ENCODE peak calls at places on chromosomes 3 and 15, in nine cellular contexts. S is OCI-LY7; U is fibroblast of mammary gland; J is Peyer's patch; X is activated B cell treated with CpG ODN at 0.5 μM for 24 hours; I is epithelial cell of proximal tubule; V is CD4-positive, alpha-beta T cell; B is body of pancreas; A is upper lobe of right lung. R is an unnamed sample.

GRCh38 chr3:10273697-10274305 is 18.9 kb downstream of the GHRL start:
- DNase-seq in S (no peak), U (peak), J (no peak), X (no peak), I (no peak), V (no peak), B (no peak), A (no peak), R (no peak)

GRCh38 chr3:42829628-42830436 is 20.6 kb downstream of the ACKR2 start:
- DNase-seq in S (no peak), U (no peak), J (no peak), X (no peak), I (no peak), V (no peak), B (no peak), A (no peak), R (no peak)

GRCh38 chr3:119433613-119434325 is 29.6 kb downstream of the TMEM39A start:
- DNase-seq in S (no peak), U (no peak), J (no peak), X (no peak), I (no peak), V (no peak), B (no peak), A (no peak), R (no peak)

GRCh38 chr3:71916747-71917369 is 131.9 kb upstream of the PROK2 start:
- DNase-seq in S (no peak), U (peak), J (no peak), X (no peak), I (no peak), V (no peak), B (no peak), A (no peak), R (no peak)

GRCh38 chr3:150497956-150498355 is 48.3 kb downstream of the SERP1 start:
- DNase-seq in S (no peak), U (peak), J (no peak), X (no peak), I (no peak), V (no peak), B (no peak), A (no peak), R (no peak)

GRCh38 chr3:188323067-188323842 is 169.3 kb downstream of the LPP start:
- DNase-seq in S (no peak), U (no peak), J (no peak), X (no peak), I (no peak), V (no peak), B (no peak), A (no peak), R (no peak)

GRCh38 chr3:122415104-122415744 is 638 bp downstream of the WDR5B start:
- DNase-seq in S (peak), U (peak), J (peak), X (peak), I (peak), V (peak), B (peak), A (no peak), R (peak)

GRCh38 chr15:23069496-23070166 is 30.3 kb upstream of the TUBGCP5 start:
- DNase-seq in S (no peak), U (no peak), J (no peak), X (no peak), I (no peak), V (no peak), B (no peak), A (no peak), R (no peak)

GRCh38 chr3:143783856-143784370 is 64.4 kb downstream of the SLC9A9 start:
- DNase-seq in S (no peak), U (no peak), J (no peak), X (no peak), I (no peak), V (no peak), B (no peak), A (no peak), R (no peak)

GRCh38 chr15:25658560-25658959 is 204.6 kb downstream of the ATP10A start:
- DNase-seq in S (no peak), U (no peak), J (no peak), X (no peak), I (no peak), V (no peak), B (no peak), A (peak), R (no peak)

GRCh38 chr15:66066439-66066838 is 187.1 kb downstream of the MEGF11 start:
- DNase-seq in S (no peak), U (no peak), J (no peak), X (no peak), I (no peak), V (no peak), B (no peak), A (no peak), R (no peak)

GRCh38 chr15:41561104-41561776 is 2.2 kb downstream of the TYRO3 start:
- DNase-seq in S (no peak), U (no peak), J (no peak), X (no peak), I (no peak), V (no peak), B (no peak), A (no peak), R (no peak)

GRCh38 chr3:185069583-185070030 is 83.3 kb downstream of the C3orf70 start:
- DNase-seq in S (no peak), U (no peak), J (no peak), X (no peak), I (no peak), V (no peak), B (no peak), A (no peak), R (no peak)

GRCh38 chr3:126348308-126348920 is 8.8 kb downstream of the KLF15 start:
- DNase-seq in S (no peak), U (peak), J (no peak), X (no peak), I (no peak), V (no peak), B (no peak), A (no peak), R (no peak)
- TF ChIP-seq CTCF in S (peak), U (peak), J (no peak), X (no peak), I (peak), V (no peak), B (no peak), A (peak), R (peak)

GRCh38 chr3:51535146-51536019 is 3.1 kb upstream of the RAD54L2 start:
- DNase-seq in S (no peak), U (no peak), J (no peak), X (no peak), I (no peak), V (no peak), B (no peak), A (no peak), R (no peak)

GRCh38 chr3:51539291-51539891 is 872 bp downstream of the RAD54L2 start:
- DNase-seq in S (peak), U (peak), J (no peak), X (peak), I (peak), V (peak), B (peak), A (no peak), R (peak)

GRCh38 chr3:51538115-51538458 is 432 bp upstream of the RAD54L2 start:
- DNase-seq in S (peak), U (peak), J (no peak), X (no peak), I (no peak), V (peak), B (no peak), A (no peak), R (no peak)

GRCh38 chr3:51544011-51544775 is 5.7 kb downstream of the RAD54L2 start:
- DNase-seq in S (no peak), U (peak), J (no peak), X (no peak), I (peak), V (no peak), B (no peak), A (no peak), R (no peak)

DNA sequence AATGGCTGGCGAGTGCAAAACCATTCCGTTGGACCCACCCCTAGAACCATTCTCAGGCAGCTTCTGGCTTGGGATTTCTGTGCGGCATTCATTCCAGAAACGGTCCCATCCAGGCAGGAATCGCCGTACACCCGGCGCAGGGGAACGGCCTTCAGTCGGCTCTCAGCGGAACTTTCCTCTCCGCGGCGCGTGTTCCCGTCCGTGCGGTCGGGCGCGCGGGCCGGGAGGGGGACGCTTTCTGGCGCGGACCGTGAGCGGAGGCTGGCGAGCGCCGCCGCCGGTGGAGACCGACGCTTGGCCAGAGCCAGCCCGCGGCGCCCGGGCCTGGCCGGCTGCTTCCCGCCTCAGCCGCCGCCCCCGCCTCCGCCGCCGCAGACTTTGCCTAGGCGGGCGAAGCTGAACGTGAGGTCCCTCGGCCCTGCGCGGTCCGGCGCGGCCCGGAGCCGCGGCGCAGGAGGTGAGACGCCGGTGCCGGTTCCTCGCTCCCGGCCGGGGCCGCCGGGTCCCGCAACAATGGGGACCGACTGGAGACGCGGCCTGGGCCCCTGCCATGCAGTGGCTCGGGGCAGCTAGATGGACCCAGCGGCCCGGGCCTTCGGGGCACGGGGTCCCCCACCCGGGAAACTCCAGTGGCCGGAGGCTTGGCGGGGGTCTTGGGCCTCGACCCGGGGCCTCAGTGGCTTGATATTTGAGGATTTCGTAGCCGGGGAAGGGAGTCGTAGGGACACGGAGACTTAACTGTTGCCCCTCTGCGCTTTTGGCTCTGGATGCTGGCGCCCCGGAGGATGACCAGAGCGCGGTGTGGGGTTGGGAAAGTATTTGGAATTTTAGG is at the start of gene RAD54L2:
- DNase-seq in S (peak), U (peak), J (peak), X (peak), I (no peak), V (peak), B (peak), A (peak), R (peak)
- TF ChIP-seq CTCF in S (peak), U (no peak), J (peak), X (no peak), I (no peak), V (no peak), B (peak), A (peak), R (no peak)

GRCh38 chr3:166425900-166426611 is 588.8 kb upstream of the BCHE start:
- DNase-seq in S (no peak), U (no peak), J (no peak), X (no peak), I (no peak), V (no peak), B (no peak), A (no peak), R (no peak)
- TF ChIP-seq CTCF in S (no peak), U (no peak), J (no peak), X (no peak), I (peak), V (no peak), B (no peak), A (no peak), R (no peak)

GRCh38 chr15:79169531-79170123 is 79.0 kb upstream of the RASGRF1 start:
- DNase-seq in S (no peak), U (no peak), J (no peak), X (no peak), I (no peak), V (no peak), B (no peak), A (no peak), R (no peak)

GRCh38 chr15:79170256-79170664 is 79.7 kb upstream of the RASGRF1 start:
- DNase-seq in S (no peak), U (no peak), J (no peak), X (no peak), I (peak), V (no peak), B (no peak), A (no peak), R (peak)

GRCh38 chr15:79172801-79173460 is 82.4 kb upstream of the RASGRF1 start:
- DNase-seq in S (no peak), U (no peak), J (no peak), X (no peak), I (no peak), V (no peak), B (no peak), A (no peak), R (no peak)

GRCh38 chr15:79171320-79172031 is 80.9 kb upstream of the RASGRF1 start:
- DNase-seq in S (no peak), U (no peak), J (no peak), X (no peak), I (no peak), V (no peak), B (no peak), A (no peak), R (no peak)

DNA sequence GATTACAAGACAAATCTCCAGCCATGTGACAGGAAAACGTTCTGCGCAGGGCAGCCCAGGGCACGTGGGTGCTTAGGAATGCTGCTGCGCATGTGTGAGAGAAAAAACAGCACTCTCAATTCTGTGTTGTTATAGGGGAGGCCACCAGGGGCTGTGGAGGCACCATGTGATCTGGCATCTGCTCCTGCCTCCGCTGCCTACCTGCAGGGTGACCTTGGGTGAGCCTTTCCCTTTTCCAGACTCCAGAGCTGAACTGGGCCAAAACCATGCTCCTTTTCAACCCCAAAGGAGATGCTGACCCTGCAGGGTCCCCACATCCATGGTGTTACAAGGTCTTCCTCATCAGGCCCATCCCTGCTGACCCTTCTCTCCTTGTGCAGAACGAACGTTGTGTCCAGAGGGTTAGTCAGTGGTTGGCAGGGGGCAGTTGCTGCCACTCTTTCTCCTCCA is 81.5 kb upstream of the RASGRF1 start:
- DNase-seq in S (no peak), U (no peak), J (no peak), X (no peak), I (no peak), V (no peak), B (peak), A (no peak), R (no peak)
- TF ChIP-seq CTCF in S (no peak), U (no peak), J (no peak), X (no peak), I (no peak), V (no peak), B (peak), A (no peak), R (no peak)

GRCh38 chr3:109731639-109732473 is 394.5 kb upstream of the DPPA4 start:
- DNase-seq in S (peak), U (peak), J (peak), X (no peak), I (no peak), V (peak), B (peak), A (no peak), R (peak)
- TF ChIP-seq CTCF in S (peak), U (peak), J (peak), X (no peak), I (peak), V (peak), B (peak), A (peak), R (peak)

GRCh38 chr3:141795719-141796435 is 32.7 kb downstream of the GRK7 start:
- DNase-seq in S (no peak), U (peak), J (peak), X (no peak), I (no peak), V (peak), B (peak), A (peak), R (no peak)

GRCh38 chr3:141796436-141797166 is 33.4 kb downstream of the GRK7 start:
- DNase-seq in S (peak), U (peak), J (peak), X (peak), I (no peak), V (peak), B (peak), A (no peak), R (no peak)

GRCh38 chr3:141795311-141795710 is 32.1 kb downstream of the GRK7 start:
- DNase-seq in S (no peak), U (no peak), J (no peak), X (no peak), I (no peak), V (no peak), B (no peak), A (no peak), R (no peak)

GRCh38 chr3:141792495-141792894 is 29.3 kb downstream of the GRK7 start:
- DNase-seq in S (no peak), U (no peak), J (no peak), X (no peak), I (no peak), V (no peak), B (no peak), A (no peak), R (no peak)

DNA sequence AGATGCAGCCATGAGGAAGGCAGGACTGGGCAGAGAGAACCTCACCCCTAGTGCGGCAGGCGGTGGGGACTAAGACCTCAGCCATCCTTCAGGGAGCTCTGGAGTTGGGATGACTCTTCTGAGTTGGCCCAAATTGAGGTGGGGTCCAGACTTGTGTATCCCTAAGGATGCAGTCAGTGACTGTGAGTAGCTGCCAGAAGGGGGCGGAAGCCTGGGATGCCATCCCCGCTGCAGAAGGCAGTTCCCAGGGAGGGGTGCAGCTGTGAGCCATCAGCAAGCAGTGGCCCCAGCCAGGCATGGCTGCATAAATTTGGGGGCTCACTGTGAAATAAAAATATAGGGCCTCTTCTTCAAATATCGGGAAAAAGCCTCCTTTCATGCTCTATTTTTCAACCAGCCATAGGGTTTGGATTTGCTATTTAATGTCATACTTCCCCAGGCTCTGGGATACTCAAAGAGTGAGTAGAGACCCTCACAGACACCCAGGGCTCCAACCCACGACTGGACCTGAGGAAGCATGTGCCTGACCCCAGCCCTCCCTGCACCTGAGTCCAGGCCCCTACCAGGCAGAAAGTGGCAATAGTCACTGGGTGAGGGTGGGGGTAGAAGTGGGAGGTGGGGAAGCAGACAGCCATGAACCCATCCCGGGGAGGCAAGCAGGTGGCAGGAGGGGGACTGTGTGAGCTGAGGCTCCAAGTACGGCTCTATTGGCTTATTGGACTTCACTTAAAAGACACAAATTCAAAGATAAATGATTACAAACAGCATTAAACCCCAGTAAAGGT is 30.5 kb downstream of the GRK7 start:
- DNase-seq in S (no peak), U (no peak), J (no peak), X (no peak), I (no peak), V (no peak), B (no peak), A (no peak), R (no peak)
- TF ChIP-seq CTCF in S (peak), U (no peak), J (no peak), X (no peak), I (no peak), V (no peak), B (no peak), A (no peak), R (no peak)

DNA sequence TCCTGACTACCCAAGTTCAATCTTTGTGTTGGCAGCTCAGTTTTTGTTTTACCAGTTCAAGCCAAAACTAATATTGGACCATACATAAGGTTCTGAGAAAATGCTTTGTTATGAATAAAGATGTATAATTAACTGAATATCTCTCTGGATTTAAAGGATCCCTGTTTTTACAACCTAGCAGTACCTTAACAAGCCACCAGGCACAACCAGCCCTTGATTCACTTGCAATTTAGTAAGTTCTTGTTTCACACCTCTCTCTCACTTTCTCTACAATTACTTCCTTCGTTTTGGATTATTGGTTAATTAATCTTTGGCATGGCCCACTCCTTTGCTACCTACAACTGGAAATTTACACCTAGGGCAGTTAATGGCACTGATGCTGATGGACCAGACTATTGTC is 531.9 kb downstream of the SQOR start:
- DNase-seq in S (no peak), U (no peak), J (no peak), X (no peak), I (no peak), V (no peak), B (no peak), A (no peak), R (no peak)
- TF ChIP-seq CTCF in S (no peak), U (no peak), J (no peak), X (no peak), I (peak), V (no peak), B (no peak), A (no peak), R (no peak)

R was measured in Calu3.